ENCODE peak calls at places on chromosomes 3 and 15, in four cellular contexts. P is transverse colon, A is heart left ventricle, S is adrenal gland. N is an unnamed sample.
A peak's percentile ranks its signal among the peaks of the same experiment; 100 is the strongest.

GRCh38 chr3:61466357-61466756 is 95.0 kb upstream of the PTPRG start:
- DNase-seq in P (no peak), A (peak; percentile 24), S (no peak), N (no peak)

GRCh38 chr3:43894176-43895049 is 203.7 kb downstream of the ABHD5 start:
- DNase-seq in P (peak; percentile 37), A (peak; percentile 45), S (peak; percentile 14), N (no peak)

GRCh38 chr15:38212759-38213158 is 39.9 kb upstream of the SPRED1 start:
- DNase-seq in P (no peak), A (no peak), S (no peak), N (no peak)

GRCh38 chr3:76661527-76662250 is 378.2 kb upstream of the ROBO2 start:
- DNase-seq in P (no peak), A (no peak), S (no peak), N (no peak)

GRCh38 chr3:124520970-124521369 is 209.3 kb upstream of the UMPS start:
- DNase-seq in P (no peak), A (no peak), S (no peak), N (no peak)

GRCh38 chr3:122443090-122443489 is 27.2 kb upstream of the WDR5B start:
- DNase-seq in P (no peak), A (no peak), S (no peak), N (no peak)

GRCh38 chr3:16433701-16434151 is 79.8 kb downstream of the RFTN1 start:
- DNase-seq in P (no peak), A (no peak), S (no peak), N (no peak)

GRCh38 chr3:71341721-71342120 is 241.8 kb downstream of the FOXP1 start:
- DNase-seq in P (no peak), A (no peak), S (no peak), N (no peak)

GRCh38 chr15:68614621-68615035 is 35.8 kb downstream of the CORO2B start:
- DNase-seq in P (no peak), A (peak; percentile 73), S (no peak), N (no peak)

GRCh38 chr3:65902304-65902793 is 136.4 kb downstream of the MAGI1 start:
- DNase-seq in P (peak; percentile 53), A (no peak), S (no peak), N (no peak)

GRCh38 chr3:128316456-128316855 is 150.2 kb downstream of the DNAJB8 start:
- DNase-seq in P (no peak), A (no peak), S (peak; percentile 5), N (no peak)

GRCh38 chr3:157201648-157202278 is 41.8 kb upstream of the CCNL1 start:
- DNase-seq in P (no peak), A (no peak), S (no peak), N (no peak)

GRCh38 chr3:47478022-47478421 is 2.3 kb upstream of the SCAP start:
- DNase-seq in P (no peak), A (no peak), S (no peak), N (no peak)

GRCh38 chr3:47476330-47476626 is 537 bp upstream of the SCAP start:
- DNase-seq in P (no peak), A (no peak), S (no peak), N (no peak)

GRCh38 chr3:47475029-47475569 is 642 bp downstream of the SCAP start:
- DNase-seq in P (peak; percentile 14), A (no peak), S (no peak), N (no peak)

GRCh38 chr3:47476644-47477199 is 981 bp upstream of the SCAP start:
- DNase-seq in P (peak; percentile 11), A (no peak), S (no peak), N (no peak)

GRCh38 chr3:47475570-47476329 is at the start of gene SCAP:
- DNase-seq in P (peak; percentile 96), A (peak; percentile 93), S (peak; percentile 94), N (peak; percentile 97)
- TF ChIP-seq POLR2A in P (peak; percentile 14), A (no peak), S (peak; percentile 40), N (peak; percentile 67)

GRCh38 chr3:50320853-50321145 is 1.7 kb downstream of the HYAL2 start:
- DNase-seq in P (no peak), A (no peak), S (no peak), N (no peak)

GRCh38 chr3:50319872-50320625 is 2.5 kb downstream of the HYAL2 start:
- DNase-seq in P (no peak), A (peak; percentile 14), S (no peak), N (no peak)

GRCh38 chr3:50321844-50322385 is 630 bp downstream of the HYAL2 start:
- DNase-seq in P (no peak), A (no peak), S (peak; percentile 61), N (no peak)

GRCh38 chr3:50322386-50323091 is at the start of gene HYAL2:
- DNase-seq in P (no peak), A (peak; percentile 84), S (peak; percentile 74), N (peak; percentile 79)

GRCh38 chr3:50321146-50321843 is 1.2 kb downstream of the HYAL2 start:
- DNase-seq in P (peak; percentile 91), A (peak; percentile 93), S (peak; percentile 91), N (peak; percentile 92)
- TF ChIP-seq POLR2A in P (no peak), A (no peak), S (peak; percentile 36), N (peak; percentile 77)

GRCh38 chr3:69658514-69658913 is 80.8 kb upstream of the MITF start:
- DNase-seq in P (no peak), A (no peak), S (no peak), N (no peak)
- TF ChIP-seq POLR2A in P (no peak), A (no peak), S (no peak), N (no peak)

DNA sequence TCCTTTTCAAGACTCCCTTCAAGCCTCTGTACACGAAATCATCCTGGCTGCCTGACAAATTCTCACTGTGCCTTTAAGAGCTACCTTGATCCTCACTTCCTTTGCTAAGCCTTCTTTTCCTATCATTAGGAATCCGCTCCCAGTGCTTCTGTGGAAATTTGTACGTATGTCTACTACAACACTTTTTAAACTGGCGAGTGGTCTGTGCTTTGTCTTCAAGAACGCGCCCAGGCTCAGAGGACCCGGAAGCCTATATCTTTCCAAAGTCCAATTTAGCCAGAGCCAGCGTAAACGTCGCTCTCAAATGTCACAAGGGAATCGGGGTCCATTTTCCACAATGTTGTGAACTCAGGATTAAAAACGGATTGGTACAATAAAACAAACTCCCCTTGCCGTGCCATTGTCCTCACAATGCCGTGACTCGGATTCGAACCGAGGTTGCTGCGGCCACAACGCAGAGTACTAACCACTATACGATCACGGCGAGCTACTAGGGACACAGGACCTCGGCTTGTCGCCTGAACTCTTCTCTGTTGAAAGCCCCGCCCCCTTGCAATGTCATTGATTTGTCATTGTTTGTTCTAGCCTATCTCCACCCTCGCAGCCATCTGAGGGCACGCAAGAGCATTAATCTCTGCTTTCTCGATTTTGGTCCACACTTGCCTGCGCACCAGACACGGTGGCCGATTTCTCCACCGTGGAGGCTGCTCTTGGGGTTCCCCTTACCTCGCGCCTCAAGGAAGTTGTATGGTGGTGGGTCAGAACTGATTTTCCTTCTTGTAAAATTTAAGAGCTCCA is 12.4 kb upstream of the SHF start:
- DNase-seq in P (peak; percentile 98), A (peak; percentile 97), S (peak; percentile 96), N (peak; percentile 93)
- TF ChIP-seq POLR2A in P (peak; percentile 97), A (no peak), S (peak; percentile 91), N (peak; percentile 89)

GRCh38 chr15:74783808-74784175 is 1.9 kb downstream of the CSK start:
- DNase-seq in P (no peak), A (no peak), S (no peak), N (no peak)
- TF ChIP-seq POLR2A in P (no peak), A (no peak), S (no peak), N (no peak)

GRCh38 chr15:29921130-29921601 is 98.9 kb upstream of the TJP1 start:
- DNase-seq in P (no peak), A (no peak), S (no peak), N (no peak)

GRCh38 chr15:29922191-29922590 is 99.9 kb upstream of the TJP1 start:
- DNase-seq in P (no peak), A (no peak), S (no peak), N (no peak)

GRCh38 chr15:29924750-29925149 is 102.5 kb upstream of the TJP1 start:
- DNase-seq in P (peak; percentile 12), A (peak; percentile 35), S (no peak), N (no peak)

GRCh38 chr15:29926083-29926388 is 103.8 kb upstream of the TJP1 start:
- DNase-seq in P (no peak), A (no peak), S (no peak), N (no peak)

GRCh38 chr15:29925227-29926082 is 103.2 kb upstream of the TJP1 start:
- DNase-seq in P (peak; percentile 63), A (peak; percentile 82), S (peak; percentile 68), N (peak; percentile 67)
- TF ChIP-seq POLR2A in P (no peak), A (no peak), S (no peak), N (no peak)

DNA sequence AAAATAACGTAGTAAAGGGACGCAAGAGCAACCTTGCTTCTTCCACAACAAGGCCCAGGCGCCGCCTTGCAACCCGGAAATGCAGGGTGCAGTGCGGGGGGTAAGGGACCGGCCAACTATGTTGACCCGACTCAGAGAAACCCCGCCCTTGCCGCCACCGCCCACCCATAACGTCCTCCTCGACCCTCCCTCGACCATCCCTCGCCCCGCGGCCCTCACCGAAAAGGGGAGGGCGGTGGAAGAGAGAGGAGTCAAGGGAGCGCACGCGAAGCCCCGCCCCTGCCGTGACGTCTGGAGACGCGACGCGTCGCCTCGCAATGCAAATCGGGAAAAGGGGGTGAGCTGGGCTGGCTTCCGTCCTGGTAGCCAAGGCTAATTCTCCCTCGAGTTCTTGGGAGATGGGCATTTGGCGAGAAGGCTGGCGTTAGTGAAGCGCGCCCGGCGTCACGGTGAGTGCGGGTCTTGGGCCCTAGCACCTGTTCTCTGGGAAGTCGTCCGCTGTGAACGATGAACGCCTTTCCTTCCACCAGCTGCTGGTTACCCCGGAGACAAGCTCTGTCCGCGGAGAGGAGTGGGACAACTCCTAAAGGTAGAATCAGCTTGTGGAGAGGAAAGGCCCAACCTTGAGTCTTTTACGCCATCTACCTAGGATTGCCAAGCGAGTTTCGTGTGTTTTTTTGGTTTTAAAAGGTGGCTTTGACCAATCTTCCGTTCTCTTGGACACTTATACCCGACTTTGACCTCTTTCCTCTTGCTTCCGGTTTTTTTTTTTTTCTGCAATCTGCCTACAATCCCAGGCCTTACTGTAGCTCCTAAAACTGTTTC is at the start of gene USP8:
- DNase-seq in P (peak; percentile 96), A (peak; percentile 96), S (peak; percentile 97), N (peak; percentile 96)
- TF ChIP-seq POLR2A in P (peak; percentile 95), A (no peak), S (peak; percentile 83), N (peak; percentile 86)

GRCh38 chr3:129893616-129894070 is at the start of gene TMCC1:
- DNase-seq in P (peak; percentile 92), A (peak; percentile 87), S (peak; percentile 86), N (peak; percentile 93)
- TF ChIP-seq POLR2A in P (no peak), A (no peak), S (no peak), N (no peak)

DNA sequence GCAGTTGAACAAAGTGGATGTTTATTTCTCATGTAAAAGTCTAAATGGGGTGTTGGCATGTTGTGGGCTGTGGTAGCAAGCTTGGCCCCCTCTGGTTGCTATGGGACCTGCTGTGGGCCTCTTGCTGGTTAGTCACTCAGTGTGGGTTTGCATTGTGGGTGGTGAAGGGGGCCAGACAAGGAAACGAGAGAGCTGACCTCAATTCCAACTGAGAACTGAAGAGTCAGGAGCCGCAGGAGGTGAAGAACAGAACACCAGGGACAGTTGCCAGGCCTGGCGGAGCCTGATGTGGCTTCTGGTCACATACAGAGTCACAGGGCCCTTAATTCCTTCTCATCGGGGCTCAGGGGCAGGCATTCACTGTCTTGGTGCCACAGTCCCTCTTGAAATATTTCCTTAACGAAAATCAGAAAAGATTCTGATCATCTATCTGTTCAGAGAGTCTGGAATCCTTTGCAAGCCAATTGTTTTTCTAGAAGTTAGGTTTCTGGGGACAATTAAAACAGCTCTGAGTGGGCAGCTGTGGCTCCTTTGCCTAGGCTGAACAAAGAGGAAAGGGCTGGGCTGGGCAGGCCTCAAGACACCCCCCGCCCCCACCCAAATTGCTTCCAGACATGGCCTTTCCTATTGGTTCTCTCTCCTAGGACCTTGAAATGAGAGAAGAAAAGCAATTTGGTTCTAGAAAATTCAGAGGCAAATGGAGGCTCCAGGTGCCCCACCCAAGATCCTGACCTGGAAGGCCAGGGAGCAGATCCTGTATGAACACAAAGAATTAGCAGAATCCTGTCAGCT is 2.1 kb upstream of the ADPGK start:
- DNase-seq in P (peak; percentile 14), A (no peak), S (no peak), N (no peak)
- TF ChIP-seq POLR2A in P (no peak), A (no peak), S (no peak), N (no peak)